ENCODE peak calls at places on chromosomes 5 and 9, in six cellular contexts. K is midbrain, U is skeletal muscle cell, X is aorta, T is H1, E is NAMALWA. P is an unnamed sample.

GRCh38 chr5:51731641-51732040 is 348.4 kb downstream of the ISL1 start:
- DNase-seq in K (no peak), U (no peak), X (no peak), T (no peak), E (no peak), P (no peak)

GRCh38 chr9:132078369-132079356 is 1.0 kb downstream of the MED27 start:
- DNase-seq in K (peak), U (peak), X (peak), T (no peak), E (no peak), P (no peak)

GRCh38 chr5:142280066-142281011 is 44.5 kb downstream of the SPRY4 start:
- DNase-seq in K (no peak), U (peak), X (peak), T (peak), E (no peak), P (no peak)

GRCh38 chr9:297795-298119 is 83.1 kb downstream of the DOCK8 start:
- DNase-seq in K (no peak), U (no peak), X (no peak), T (no peak), E (no peak), P (no peak)

GRCh38 chr5:119470105-119470763 is 17.9 kb downstream of the HSD17B4 start:
- DNase-seq in K (no peak), U (no peak), X (no peak), T (peak), E (no peak), P (no peak)

GRCh38 chr5:35146386-35146785 is 83.9 kb downstream of the PRLR start:
- DNase-seq in K (no peak), U (no peak), X (no peak), T (no peak), E (no peak), P (no peak)

GRCh38 chr5:38426493-38426892 is 130.0 kb downstream of the LIFR start:
- DNase-seq in K (no peak), U (no peak), X (no peak), T (no peak), E (no peak), P (peak)

GRCh38 chr5:159106569-159107282 is 7.0 kb upstream of the EBF1 start:
- DNase-seq in K (peak), U (peak), X (peak), T (peak), E (peak), P (no peak)

GRCh38 chr5:73987915-73988314 is 361.9 kb downstream of the ARHGEF28 start:
- DNase-seq in K (no peak), U (no peak), X (no peak), T (no peak), E (no peak), P (no peak)

P was measured in RWPE2.